ENCODE peak calls at places on chromosomes 7 and 10, in eight cellular contexts. X is lower lobe of right lung, Z is neural progenitor cell, P is upper lobe of right lung, M is GM23248, I is GM12878, C is ovary, V is lung. U is an unnamed sample.

GRCh38 chr7:27634892-27635538 is 27.7 kb downstream of the HIBADH start:
- DNase-seq in C (no peak), Z (peak; percentile 53), I (no peak), X (no peak), M (no peak), P (no peak), V (no peak), U (no peak)

GRCh38 chr10:54368984-54369383 is 432.0 kb downstream of the PCDH15 start:
- DNase-seq in Z (no peak), P (no peak), I (no peak), M (no peak), C (no peak), V (no peak), X (no peak), U (no peak)

GRCh38 chr7:93949468-93949867 is 27.9 kb downstream of the GNG11 start:
- DNase-seq in P (no peak), I (no peak), M (peak; percentile 94), Z (no peak), C (no peak), X (no peak), V (no peak), U (no peak)

GRCh38 chr7:118222591-118222990 is 1.9 kb upstream of the ANKRD7 start:
- DNase-seq in C (no peak), Z (no peak), I (no peak), X (no peak), P (no peak), V (no peak), M (no peak), U (no peak)

GRCh38 chr7:30141405-30142045 is 6.7 kb downstream of the MTURN start:
- DNase-seq in P (no peak), X (no peak), V (no peak), C (no peak), M (no peak), Z (no peak), I (no peak), U (no peak)

GRCh38 chr10:18044976-18045720 is 93.4 kb downstream of the SLC39A12 start:
- DNase-seq in X (no peak), Z (no peak), V (no peak), I (no peak), P (no peak), C (no peak), M (peak; percentile 43), U (no peak)

GRCh38 chr7:99210265-99210970 is 2.5 kb upstream of the KPNA7 start:
- DNase-seq in Z (no peak), M (peak; percentile 46), C (no peak), P (no peak), X (no peak), I (no peak), V (no peak), U (no peak)

GRCh38 chr7:2105917-2106316 is 126.8 kb downstream of the MAD1L1 start:
- DNase-seq in V (no peak), X (no peak), M (no peak), I (no peak), C (no peak), P (no peak), Z (no peak), U (no peak)

GRCh38 chr7:155962968-155963300 is 150.7 kb upstream of the SHH start:
- DNase-seq in I (no peak), C (no peak), Z (no peak), X (no peak), M (no peak), V (no peak), P (no peak), U (no peak)

GRCh38 chr10:106133451-106133850 is 1031.1 kb downstream of the SORCS1 start:
- DNase-seq in M (no peak), V (no peak), C (no peak), I (no peak), P (no peak), Z (no peak), X (no peak), U (no peak)

GRCh38 chr7:158706273-158706704 is 1.7 kb upstream of the NCAPG2 start:
- DNase-seq in I (no peak), V (no peak), X (no peak), Z (no peak), C (no peak), P (no peak), M (no peak), U (no peak)

GRCh38 chr7:140435252-140435895 is 31.5 kb downstream of the RAB19 start:
- DNase-seq in C (peak; percentile 41), Z (no peak), X (no peak), I (no peak), V (no peak), P (peak; percentile 64), M (no peak), U (no peak)

GRCh38 chr10:28592953-28593352 is 60.0 kb downstream of the WAC start:
- DNase-seq in Z (no peak), C (no peak), V (no peak), P (no peak), X (no peak), I (no peak), M (peak; percentile 85), U (no peak)

GRCh38 chr10:49080071-49080470 is 35.3 kb downstream of the VSTM4 start:
- DNase-seq in C (peak; percentile 64), M (peak; percentile 38), P (peak; percentile 80), V (peak; percentile 67), X (peak; percentile 65), Z (no peak), I (no peak), U (no peak)

GRCh38 chr7:291302-292092 is 1.5 kb downstream of the FOXL3 start:
- DNase-seq in V (no peak), Z (no peak), M (no peak), C (no peak), I (no peak), X (peak; percentile 51), P (peak; percentile 64), U (no peak)

GRCh38 chr10:71912431-71912830 is 51.8 kb upstream of the CHST3 start:
- DNase-seq in X (no peak), Z (no peak), C (no peak), I (no peak), M (peak; percentile 51), P (no peak), V (no peak), U (no peak)

GRCh38 chr10:44334621-44335184 is 50.2 kb downstream of the CXCL12 start:
- DNase-seq in Z (no peak), X (no peak), P (no peak), I (no peak), M (peak; percentile 76), C (no peak), V (no peak), U (no peak)

GRCh38 chr7:3710531-3710930 is 409.5 kb downstream of the SDK1 start:
- DNase-seq in X (no peak), V (no peak), C (no peak), I (no peak), P (no peak), Z (no peak), M (no peak), U (no peak)

GRCh38 chr10:13794982-13795381 is 208.2 kb downstream of the PRPF18 start:
- DNase-seq in X (no peak), Z (no peak), C (no peak), P (no peak), I (no peak), V (no peak), M (no peak), U (no peak)

GRCh38 chr10:132372516-132373095 is 24.4 kb upstream of the PWWP2B start:
- DNase-seq in M (no peak), Z (no peak), P (peak; percentile 56), X (peak; percentile 35), I (no peak), C (peak; percentile 25), V (no peak), U (peak; percentile 30)

GRCh38 chr10:132374176-132374575 is 22.8 kb upstream of the PWWP2B start:
- DNase-seq in C (peak; percentile 21), P (peak; percentile 51), V (no peak), M (no peak), X (peak; percentile 28), Z (no peak), I (no peak), U (peak; percentile 24)

GRCh38 chr10:132374612-132375011 is 22.4 kb upstream of the PWWP2B start:
- DNase-seq in Z (no peak), P (peak; percentile 56), C (peak; percentile 20), X (peak; percentile 39), I (no peak), V (no peak), M (no peak), U (peak; percentile 28)

GRCh38 chr10:132371641-132372081 is 25.3 kb upstream of the PWWP2B start:
- DNase-seq in V (no peak), M (peak; percentile 20), P (peak; percentile 50), Z (no peak), C (peak; percentile 20), I (no peak), X (peak; percentile 26), U (peak; percentile 25)

GRCh38 chr10:132373241-132373955 is 23.6 kb upstream of the PWWP2B start:
- DNase-seq in I (no peak), V (no peak), C (peak; percentile 21), X (peak; percentile 37), M (no peak), P (peak; percentile 60), Z (no peak), U (peak; percentile 42)
- H3K4me1 ChIP-seq in I (no peaks in the 10 kb centered on the region), V (no peaks in the 10 kb centered on the region), C (no peaks in the 10 kb centered on the region), X (peaks cover 21% of the 10 kb centered on the region), M (peaks cover 10% of the 10 kb centered on the region), P (no peaks in the 10 kb centered on the region), Z (peaks cover 9% of the 10 kb centered on the region), U (no peaks in the 10 kb centered on the region)

GRCh38 chr10:388661-389045 is 253.4 kb downstream of the ZMYND11 start:
- DNase-seq in V (no peak), M (no peak), I (no peak), Z (no peak), X (no peak), C (no peak), P (no peak), U (no peak)
- H3K4me1 ChIP-seq in V (no peaks in the 10 kb centered on the region), M (no peaks in the 10 kb centered on the region), I (no peaks in the 10 kb centered on the region), Z (no peaks in the 10 kb centered on the region), X (no peaks in the 10 kb centered on the region), C (no peaks in the 10 kb centered on the region), P (peaks cover 4% of the 10 kb centered on the region), U (no peaks in the 10 kb centered on the region)

GRCh38 chr7:101507791-101508252 is 121.3 kb downstream of the MYL10 start:
- DNase-seq in P (no peak), X (no peak), Z (peak; percentile 92), V (no peak), C (no peak), M (peak; percentile 62), I (no peak), U (no peak)
- H3K4me1 ChIP-seq in P (no peaks in the 10 kb centered on the region), X (no peaks in the 10 kb centered on the region), Z (no peaks in the 10 kb centered on the region), V (peaks cover 2% of the 10 kb centered on the region), C (no peaks in the 10 kb centered on the region), M (no peaks in the 10 kb centered on the region), I (peaks cover 8% of the 10 kb centered on the region), U (no peaks in the 10 kb centered on the region)

GRCh38 chr10:119251315-119251708 is 43.9 kb downstream of the GRK5 start:
- DNase-seq in Z (no peak), V (no peak), I (no peak), C (no peak), P (no peak), X (no peak), M (peak; percentile 93), U (no peak)

GRCh38 chr10:119248681-119249080 is 41.3 kb downstream of the GRK5 start:
- DNase-seq in M (no peak), X (no peak), Z (no peak), I (no peak), C (no peak), V (no peak), P (no peak), U (no peak)

GRCh38 chr10:119252470-119253151 is 45.2 kb downstream of the GRK5 start:
- DNase-seq in P (no peak), C (no peak), V (no peak), Z (no peak), X (no peak), I (no peak), M (no peak), U (no peak)

GRCh38 chr10:119252051-119252465 is 44.7 kb downstream of the GRK5 start:
- DNase-seq in Z (no peak), C (peak; percentile 67), I (no peak), P (no peak), M (no peak), X (no peak), V (no peak), U (no peak)

GRCh38 chr10:119250641-119251314 is 43.4 kb downstream of the GRK5 start:
- DNase-seq in X (no peak), I (no peak), M (peak; percentile 93), V (no peak), Z (no peak), P (no peak), C (no peak), U (no peak)
- H3K4me1 ChIP-seq in X (peaks cover 78% of the 10 kb centered on the region), I (no peaks in the 10 kb centered on the region), M (peaks cover 73% of the 10 kb centered on the region), V (peaks cover 41% of the 10 kb centered on the region), Z (peaks cover 21% of the 10 kb centered on the region), P (peaks cover 57% of the 10 kb centered on the region), C (peaks cover 48% of the 10 kb centered on the region), U (peaks cover 32% of the 10 kb centered on the region)

U was measured in RWPE2.